ENCODE peak calls at places on chromosomes 7 and 10, in nine cellular contexts. Q is endothelial cell of umbilical vein; Z is neural crest cell; L is right atrium auricular region; W is progenitor cell of endocrine pancreas; D is fibroblast of villous mesenchyme; P is epithelial cell of proximal tubule; Y is mesothelial cell of epicardium; C is CD8-positive, alpha-beta T cell. N is an unnamed sample.
A peak's percentile ranks its signal among the peaks of the same experiment; 100 is the strongest.

GRCh38 chr7:273327-273726 is 16.6 kb upstream of the FOXL3 start:
- DNase-seq in Q (no peak), Z (no peak), L (no peak), W (no peak), D (no peak), P (no peak), Y (no peak), C (no peak), N (no peak)

GRCh38 chr7:51080622-51081269 is 235.9 kb downstream of the COBL start:
- DNase-seq in Q (no peak), Z (no peak), L (no peak), W (no peak), D (no peak), P (no peak), Y (no peak), C (no peak), N (no peak)

GRCh38 chr7:47582748-47583740 is 1.1 kb upstream of the TNS3 start:
- DNase-seq in Q (no peak), Z (no peak), L (no peak), W (no peak), D (no peak), P (no peak), Y (no peak), C (no peak), N (no peak)

GRCh38 chr10:116853287-116853686 is 4.0 kb downstream of the ENO4 start:
- DNase-seq in Q (no peak), Z (no peak), L (no peak), W (no peak), D (no peak), P (no peak), Y (no peak), C (no peak), N (no peak)

GRCh38 chr10:90318659-90319058 is 539.2 kb downstream of the HTR7 start:
- DNase-seq in Q (no peak), Z (no peak), L (no peak), W (no peak), D (no peak), P (no peak), Y (no peak), C (no peak), N (no peak)

GRCh38 chr10:77613476-77614130 is 24.0 kb downstream of the KCNMA1 start:
- DNase-seq in Q (no peak), Z (no peak), L (no peak), W (no peak), D (no peak), P (no peak), Y (no peak), C (no peak), N (no peak)

GRCh38 chr7:157032644-157033482 is 22.4 kb upstream of the MNX1 start:
- DNase-seq in Q (no peak), Z (no peak), L (no peak), W (no peak), D (no peak), P (no peak), Y (no peak), C (no peak), N (no peak)

GRCh38 chr7:96361116-96361857 is 39.4 kb upstream of the SLC25A13 start:
- DNase-seq in Q (no peak), Z (no peak), L (no peak), W (no peak), D (no peak), P (no peak), Y (no peak), C (no peak), N (no peak)

GRCh38 chr10:131126321-131127121 is 185.0 kb downstream of the TCERG1L start:
- DNase-seq in Q (no peak), Z (no peak), L (no peak), W (no peak), D (no peak), P (no peak), Y (no peak), C (no peak), N (no peak)

GRCh38 chr10:122699796-122700466 is at the start of gene C10orf120:
- DNase-seq in Q (no peak), Z (no peak), L (no peak), W (no peak), D (no peak), P (no peak), Y (no peak), C (no peak), N (no peak)

GRCh38 chr10:31075434-31075833 is 43.8 kb upstream of the ZNF438 start:
- DNase-seq in Q (peak; percentile 19), Z (no peak), L (no peak), W (no peak), D (peak; percentile 69), P (no peak), Y (no peak), C (no peak), N (no peak)

GRCh38 chr10:80658068-80658467 is 120.4 kb downstream of the SH2D4B start:
- DNase-seq in Q (no peak), Z (no peak), L (no peak), W (no peak), D (no peak), P (no peak), Y (no peak), C (no peak), N (no peak)

DNA sequence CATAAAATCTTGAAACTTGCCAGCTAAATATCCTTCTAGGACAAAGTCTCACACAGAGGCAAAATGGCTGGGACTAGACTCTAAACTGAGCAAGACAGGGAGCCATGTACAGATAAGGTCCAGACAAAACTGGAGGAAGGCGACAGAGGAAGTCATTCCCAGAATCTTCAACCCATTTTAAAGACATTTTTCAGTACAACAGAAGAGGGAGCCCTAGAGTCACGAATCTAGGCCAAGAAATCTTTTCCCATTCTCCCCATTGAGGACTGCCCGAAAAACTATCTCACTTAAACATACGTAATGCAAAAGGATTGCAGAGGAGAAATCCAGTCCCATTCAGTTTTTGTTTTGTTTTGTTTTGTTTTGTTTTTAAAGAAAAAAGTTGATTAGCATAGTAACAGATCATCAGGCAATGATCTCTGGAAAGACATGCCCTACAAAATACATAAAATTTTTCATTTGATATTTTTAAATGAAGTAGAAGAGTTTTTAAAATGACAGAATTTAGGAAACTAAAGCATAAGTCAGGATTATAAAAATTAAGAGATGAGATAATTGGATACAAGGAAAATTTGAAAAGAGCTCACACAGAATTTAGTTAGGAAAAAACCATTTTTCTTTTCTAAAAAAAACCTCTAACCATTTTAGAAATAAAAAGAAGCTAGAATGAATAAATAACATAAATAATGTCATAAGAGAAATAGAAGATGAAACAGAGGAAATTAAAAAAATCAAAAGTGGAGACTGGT is 16.9 kb upstream of the PRF1 start:
- DNase-seq in Q (no peak), Z (no peak), L (no peak), W (no peak), D (peak; percentile 55), P (no peak), Y (no peak), C (no peak), N (no peak)
- TF ChIP-seq CTCF in Q (no peak), Z (peak; percentile 50), L (peak; percentile 33), W (no peak), D (peak; percentile 42), P (peak; percentile 57), Y (no peak), C (no peak), N (no peak)

GRCh38 chr10:69800109-69800508 is 1.6 kb upstream of the COL13A1 start:
- DNase-seq in Q (peak; percentile 56), Z (peak; percentile 58), L (no peak), W (peak; percentile 32), D (peak; percentile 62), P (no peak), Y (peak; percentile 48), C (no peak), N (peak; percentile 57)

GRCh38 chr10:69801434-69802315 is at the start of gene COL13A1:
- DNase-seq in Q (peak; percentile 62), Z (peak; percentile 46), L (peak; percentile 64), W (peak; percentile 26), D (peak; percentile 69), P (no peak), Y (peak; percentile 55), C (no peak), N (no peak)

GRCh38 chr10:69800665-69801064 is 1.0 kb upstream of the COL13A1 start:
- DNase-seq in Q (no peak), Z (no peak), L (no peak), W (no peak), D (no peak), P (no peak), Y (no peak), C (no peak), N (no peak)

GRCh38 chr10:69802424-69803161 is 887 bp downstream of the COL13A1 start:
- DNase-seq in Q (peak; percentile 77), Z (peak; percentile 56), L (no peak), W (peak; percentile 25), D (peak; percentile 65), P (no peak), Y (peak; percentile 72), C (no peak), N (peak; percentile 41)

GRCh38 chr10:69801094-69801433 is 642 bp upstream of the COL13A1 start:
- DNase-seq in Q (peak; percentile 70), Z (peak; percentile 71), L (peak; percentile 61), W (peak; percentile 65), D (peak; percentile 52), P (no peak), Y (peak; percentile 72), C (no peak), N (peak; percentile 75)
- TF ChIP-seq CTCF in Q (peak; percentile 69), Z (peak; percentile 65), L (peak; percentile 63), W (peak; percentile 68), D (peak; percentile 60), P (peak; percentile 73), Y (peak; percentile 40), C (no peak), N (peak; percentile 27)

GRCh38 chr10:118800920-118801319 is 46.1 kb upstream of the CACUL1 start:
- DNase-seq in Q (peak; percentile 27), Z (no peak), L (no peak), W (no peak), D (peak; percentile 10), P (no peak), Y (no peak), C (no peak), N (no peak)
- TF ChIP-seq CTCF in Q (no peak), Z (peak; percentile 56), L (peak; percentile 59), W (peak; percentile 30), D (peak; percentile 41), P (peak; percentile 73), Y (no peak), C (no peak), N (no peak)

DNA sequence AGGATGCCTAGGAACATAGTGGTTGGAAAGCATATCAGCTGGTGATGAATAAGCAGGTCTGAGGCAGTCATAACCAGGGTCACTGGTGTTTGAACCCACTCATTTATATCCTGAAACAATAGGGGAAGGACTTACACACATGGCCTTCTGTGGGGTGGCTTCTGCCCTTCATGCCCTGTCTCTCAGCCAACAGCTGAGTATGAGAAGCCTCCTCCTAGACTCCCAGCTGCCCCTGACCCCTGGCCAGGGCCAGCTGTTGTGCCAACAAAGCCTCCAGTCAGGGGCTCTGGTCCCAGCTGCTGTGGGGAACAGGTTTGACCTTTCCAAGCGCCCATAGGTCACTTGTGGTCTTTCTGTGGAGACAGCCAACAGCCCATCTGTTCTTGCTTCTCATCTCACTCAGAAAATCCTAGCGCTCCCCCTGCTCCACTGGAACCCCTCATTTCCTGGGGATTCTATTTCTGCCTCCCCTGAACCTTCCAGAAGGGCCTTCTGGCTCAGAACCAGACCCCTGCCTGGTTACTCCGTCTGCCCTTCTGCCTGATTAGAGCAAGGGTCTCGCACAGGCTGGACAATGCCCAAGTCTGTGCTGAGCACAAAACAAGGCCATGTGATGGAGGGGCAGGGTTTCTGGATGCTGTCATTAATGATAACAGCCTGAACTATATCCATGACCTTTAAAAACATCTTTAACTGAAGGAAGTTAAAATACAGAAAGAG is 9.7 kb upstream of the PURB start:
- DNase-seq in Q (no peak), Z (no peak), L (no peak), W (no peak), D (peak; percentile 17), P (no peak), Y (no peak), C (no peak), N (no peak)
- TF ChIP-seq CTCF in Q (no peak), Z (no peak), L (no peak), W (no peak), D (no peak), P (no peak), Y (no peak), C (no peak), N (no peak)

N was measured in GM20000.